ENCODE peak calls at places on chromosome 17, in five cellular contexts. One of them, this sample, is unnamed. For H3K4me1, the result is how much of the 10 kb centered on the place peaks cover.

GRCh38 chr17:48308591-48308990 is 121.4 kb downstream of the SKAP1 start:
- DNase-seq in RWPE2: no peak
- DNase-seq in gastrocnemius medialis: no peak
- DNase-seq in body of pancreas: no peak
- DNase-seq in mammary epithelial cell: no peak
- DNase-seq in this sample: no peak

GRCh38 chr17:34423978-34424813 is 61.2 kb upstream of the CCL1 start:
- DNase-seq in RWPE2: no peak
- DNase-seq in gastrocnemius medialis: no peak
- DNase-seq in body of pancreas: no peak
- DNase-seq in mammary epithelial cell: no peak
- DNase-seq in this sample: no peak

GRCh38 chr17:2905697-2906595 is 109.7 kb downstream of the RAP1GAP2 start:
- DNase-seq in RWPE2: no peak
- DNase-seq in gastrocnemius medialis: no peak
- DNase-seq in body of pancreas: no peak
- DNase-seq in mammary epithelial cell: no peak
- DNase-seq in this sample: no peak

GRCh38 chr17:1829189-1829578 is 518 bp downstream of the SMYD4 start:
- DNase-seq in RWPE2: no peak
- DNase-seq in gastrocnemius medialis: peak
- DNase-seq in body of pancreas: peak
- DNase-seq in mammary epithelial cell: peak
- DNase-seq in this sample: peak

GRCh38 chr17:73359987-73360410 is 48.2 kb upstream of the CDC42EP4 start:
- DNase-seq in RWPE2: no peak
- DNase-seq in gastrocnemius medialis: peak
- DNase-seq in body of pancreas: peak
- DNase-seq in mammary epithelial cell: peak
- DNase-seq in this sample: peak

GRCh38 chr17:76204277-76204676 is 36.0 kb downstream of the RNF157 start:
- DNase-seq in RWPE2: no peak
- DNase-seq in gastrocnemius medialis: no peak
- DNase-seq in body of pancreas: no peak
- DNase-seq in mammary epithelial cell: peak
- DNase-seq in this sample: peak

GRCh38 chr17:45771473-45771959 is 12.6 kb upstream of the CRHR1 start:
- DNase-seq in RWPE2: no peak
- DNase-seq in gastrocnemius medialis: no peak
- DNase-seq in body of pancreas: no peak
- DNase-seq in mammary epithelial cell: no peak
- DNase-seq in this sample: no peak

GRCh38 chr17:68460715-68461114 is 3.4 kb upstream of the WIPI1 start:
- DNase-seq in RWPE2: no peak
- DNase-seq in gastrocnemius medialis: no peak
- DNase-seq in body of pancreas: no peak
- DNase-seq in mammary epithelial cell: no peak
- DNase-seq in this sample: no peak

GRCh38 chr17:46106966-46107644 is 86.1 kb downstream of the KANSL1 start:
- DNase-seq in RWPE2: no peak
- DNase-seq in gastrocnemius medialis: no peak
- DNase-seq in body of pancreas: no peak
- DNase-seq in mammary epithelial cell: no peak
- DNase-seq in this sample: no peak

GRCh38 chr17:77151236-77151635 is 10.5 kb downstream of the SEC14L1 start:
- DNase-seq in RWPE2: no peak
- DNase-seq in gastrocnemius medialis: no peak
- DNase-seq in body of pancreas: no peak
- DNase-seq in mammary epithelial cell: no peak
- DNase-seq in this sample: no peak

GRCh38 chr17:47810901-47811635 is 10.5 kb downstream of the OSBPL7 start:
- DNase-seq in RWPE2: peak
- DNase-seq in gastrocnemius medialis: no peak
- DNase-seq in body of pancreas: peak
- DNase-seq in mammary epithelial cell: no peak
- DNase-seq in this sample: no peak

GRCh38 chr17:49564638-49565037 is 11.0 kb upstream of the NXPH3 start:
- DNase-seq in RWPE2: no peak
- DNase-seq in gastrocnemius medialis: no peak
- DNase-seq in body of pancreas: no peak
- DNase-seq in mammary epithelial cell: no peak
- DNase-seq in this sample: peak

GRCh38 chr17:37180371-37180770 is 195.4 kb upstream of the C17orf78 start:
- DNase-seq in RWPE2: no peak
- DNase-seq in gastrocnemius medialis: no peak
- DNase-seq in body of pancreas: no peak
- DNase-seq in mammary epithelial cell: no peak
- DNase-seq in this sample: no peak

GRCh38 chr17:32546031-32546444 is 59.2 kb downstream of the CDK5R1 start:
- DNase-seq in RWPE2: no peak
- DNase-seq in gastrocnemius medialis: no peak
- DNase-seq in body of pancreas: no peak
- DNase-seq in mammary epithelial cell: no peak
- DNase-seq in this sample: no peak

GRCh38 chr17:82296511-82297279 is 20.7 kb downstream of the CD7 start:
- DNase-seq in RWPE2: no peak
- DNase-seq in gastrocnemius medialis: no peak
- DNase-seq in body of pancreas: no peak
- DNase-seq in mammary epithelial cell: peak
- DNase-seq in this sample: peak

GRCh38 chr17:73678999-73679398 is 34.8 kb upstream of the SDK2 start:
- DNase-seq in RWPE2: no peak
- DNase-seq in gastrocnemius medialis: no peak
- DNase-seq in body of pancreas: no peak
- DNase-seq in mammary epithelial cell: no peak
- DNase-seq in this sample: no peak

GRCh38 chr17:48258317-48258716 is 150.8 kb downstream of the SNX11 start:
- DNase-seq in RWPE2: no peak
- DNase-seq in gastrocnemius medialis: no peak
- DNase-seq in body of pancreas: no peak
- DNase-seq in mammary epithelial cell: no peak
- DNase-seq in this sample: no peak

GRCh38 chr17:43950554-43950953 is 3.2 kb downstream of the PYY start:
- DNase-seq in RWPE2: no peak
- DNase-seq in gastrocnemius medialis: no peak
- DNase-seq in body of pancreas: no peak
- DNase-seq in mammary epithelial cell: no peak
- DNase-seq in this sample: no peak

GRCh38 chr17:45270828-45271418 is 9.0 kb upstream of the SPATA32 start:
- DNase-seq in RWPE2: peak
- DNase-seq in gastrocnemius medialis: no peak
- DNase-seq in body of pancreas: no peak
- DNase-seq in mammary epithelial cell: no peak
- DNase-seq in this sample: peak

GRCh38 chr17:72031219-72031906 is 89.5 kb upstream of the SOX9 start:
- DNase-seq in RWPE2: no peak
- DNase-seq in gastrocnemius medialis: no peak
- DNase-seq in body of pancreas: no peak
- DNase-seq in mammary epithelial cell: no peak
- DNase-seq in this sample: no peak

GRCh38 chr17:17758443-17758842 is 77.2 kb downstream of the RAI1 start:
- DNase-seq in RWPE2: no peak
- DNase-seq in gastrocnemius medialis: no peak
- DNase-seq in body of pancreas: peak
- DNase-seq in mammary epithelial cell: no peak
- DNase-seq in this sample: no peak

DNA sequence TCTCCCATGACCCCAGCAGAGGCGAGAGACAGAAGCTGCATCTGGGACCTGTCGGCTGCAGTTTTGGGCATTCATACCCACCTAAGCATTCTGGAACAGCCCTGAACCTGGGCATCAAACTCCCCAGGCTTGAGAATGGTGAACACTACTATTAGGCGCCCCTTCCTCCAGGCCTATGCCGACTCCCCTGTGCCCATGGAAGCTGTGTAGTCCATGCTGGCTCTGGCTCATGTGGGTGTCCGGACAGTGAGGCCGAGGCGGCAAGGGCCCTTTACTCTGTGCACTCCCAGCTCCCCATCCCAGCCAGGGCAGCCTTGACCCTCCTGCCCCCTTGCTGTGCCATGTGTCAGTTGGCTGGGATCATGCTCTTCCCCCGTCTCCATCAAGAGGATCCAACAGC is 89.0 kb upstream of the TOB1 start:
- DNase-seq in RWPE2: no peak
- DNase-seq in gastrocnemius medialis: no peak
- DNase-seq in body of pancreas: no peak
- DNase-seq in mammary epithelial cell: no peak
- DNase-seq in this sample: no peak
- H3K4me1 ChIP-seq in RWPE2: under half
- H3K4me1 ChIP-seq in gastrocnemius medialis: half or more
- H3K4me1 ChIP-seq in body of pancreas: under half
- H3K4me1 ChIP-seq in mammary epithelial cell: half or more
- H3K4me1 ChIP-seq in this sample: under half

GRCh38 chr17:69579961-69580677 is 165.6 kb downstream of the MAP2K6 start:
- DNase-seq in RWPE2: no peak
- DNase-seq in gastrocnemius medialis: no peak
- DNase-seq in body of pancreas: no peak
- DNase-seq in mammary epithelial cell: no peak
- DNase-seq in this sample: no peak
- H3K4me1 ChIP-seq in RWPE2: under half
- H3K4me1 ChIP-seq in gastrocnemius medialis: under half
- H3K4me1 ChIP-seq in body of pancreas: under half
- H3K4me1 ChIP-seq in mammary epithelial cell: under half
- H3K4me1 ChIP-seq in this sample: under half

GRCh38 chr17:4513113-4514032 is 14.7 kb downstream of the SPNS2 start:
- DNase-seq in RWPE2: no peak
- DNase-seq in gastrocnemius medialis: no peak
- DNase-seq in body of pancreas: peak
- DNase-seq in mammary epithelial cell: no peak
- DNase-seq in this sample: peak

GRCh38 chr17:4514779-4515178 is 16.1 kb downstream of the SPNS2 start:
- DNase-seq in RWPE2: no peak
- DNase-seq in gastrocnemius medialis: no peak
- DNase-seq in body of pancreas: no peak
- DNase-seq in mammary epithelial cell: no peak
- DNase-seq in this sample: no peak

GRCh38 chr17:4514206-4514605 is 15.5 kb downstream of the SPNS2 start:
- DNase-seq in RWPE2: no peak
- DNase-seq in gastrocnemius medialis: no peak
- DNase-seq in body of pancreas: peak
- DNase-seq in mammary epithelial cell: no peak
- DNase-seq in this sample: peak

GRCh38 chr17:4516740-4517139 is 18.1 kb downstream of the SPNS2 start:
- DNase-seq in RWPE2: no peak
- DNase-seq in gastrocnemius medialis: no peak
- DNase-seq in body of pancreas: no peak
- DNase-seq in mammary epithelial cell: no peak
- DNase-seq in this sample: no peak

DNA sequence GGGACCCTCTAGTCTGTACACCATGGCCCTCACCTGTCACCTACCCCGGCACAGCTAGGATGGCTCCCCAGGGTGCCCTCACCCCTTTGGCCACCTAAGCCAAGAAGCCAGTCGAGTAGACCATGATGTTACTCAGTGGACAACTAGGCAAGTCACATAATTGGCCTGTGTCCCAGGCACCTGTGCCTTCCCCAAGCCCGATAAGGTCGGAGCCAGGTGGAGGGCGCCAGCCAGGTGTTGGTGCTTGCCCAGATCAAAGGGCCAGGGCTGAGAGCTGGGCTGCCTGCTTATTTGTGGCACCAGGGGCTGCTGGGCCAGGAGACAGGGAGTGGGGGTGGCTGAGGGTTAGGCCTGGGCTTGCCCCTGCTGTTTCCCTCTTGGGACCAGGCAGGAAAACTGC is 16.8 kb downstream of the SPNS2 start:
- DNase-seq in RWPE2: no peak
- DNase-seq in gastrocnemius medialis: no peak
- DNase-seq in body of pancreas: peak
- DNase-seq in mammary epithelial cell: no peak
- DNase-seq in this sample: no peak
- H3K4me1 ChIP-seq in RWPE2: under half
- H3K4me1 ChIP-seq in gastrocnemius medialis: under half
- H3K4me1 ChIP-seq in body of pancreas: half or more
- H3K4me1 ChIP-seq in mammary epithelial cell: under half
- H3K4me1 ChIP-seq in this sample: under half

GRCh38 chr17:40337351-40337750 is 27.2 kb downstream of the GJD3 start:
- DNase-seq in RWPE2: no peak
- DNase-seq in gastrocnemius medialis: no peak
- DNase-seq in body of pancreas: no peak
- DNase-seq in mammary epithelial cell: no peak
- DNase-seq in this sample: no peak
- H3K4me1 ChIP-seq in RWPE2: under half
- H3K4me1 ChIP-seq in gastrocnemius medialis: half or more
- H3K4me1 ChIP-seq in body of pancreas: half or more
- H3K4me1 ChIP-seq in mammary epithelial cell: under half
- H3K4me1 ChIP-seq in this sample: under half

This sample was measured in PC-3.